ENCODE peak calls at places on chromosomes 1 and 21, in eight cellular contexts. A is mesothelial cell of epicardium; W is mammary epithelial cell; U is fibroblast of pulmonary artery; T is endodermal cell; J is stimulated activated CD8-positive, alpha-beta memory T cell treated with anti-CD3 and anti-CD28 coated beads, Interleukin-4, amount 100 ng/mL, for 1 hour; D is KG1; O is Calu3. P is an unnamed sample.

GRCh38 chr1:15326691-15327530 is 79.9 kb downstream of the FHAD1 start:
- DNase-seq in U (no peak), J (no peak), T (no peak), A (no peak), O (no peak), D (no peak), W (no peak), P (no peak)

GRCh38 chr1:2591581-2592261 is 5.1 kb downstream of the PRXL2B start:
- DNase-seq in T (no peak), D (no peak), J (no peak), U (no peak), O (no peak), W (no peak), A (no peak), P (no peak)

GRCh38 chr1:167200749-167201148 is 19.9 kb upstream of the POU2F1 start:
- DNase-seq in D (no peak), T (no peak), O (no peak), U (no peak), A (no peak), W (peak; percentile 59), J (no peak), P (no peak)

GRCh38 chr1:62295921-62296451 is 23.2 kb downstream of the KANK4 start:
- DNase-seq in W (peak; percentile 62), T (no peak), J (no peak), U (peak; percentile 57), O (no peak), D (peak; percentile 82), A (no peak), P (peak; percentile 28)

GRCh38 chr1:21069549-21069948 is 107.1 kb downstream of the EIF4G3 start:
- DNase-seq in J (no peak), U (peak; percentile 79), T (no peak), O (no peak), D (no peak), A (no peak), W (no peak), P (peak; percentile 77)

GRCh38 chr1:22416555-22417454 is 34.8 kb upstream of the ZBTB40 start:
- DNase-seq in D (peak; percentile 65), A (peak; percentile 93), T (peak; percentile 96), O (peak; percentile 81), W (peak; percentile 53), J (peak; percentile 21), U (peak; percentile 76), P (peak; percentile 64)

GRCh38 chr1:215957692-215958091 is 390.6 kb downstream of the KCTD3 start:
- DNase-seq in W (peak; percentile 1), D (no peak), U (peak; percentile 15), O (no peak), A (peak; percentile 39), J (no peak), T (no peak), P (peak; percentile 1)

GRCh38 chr1:194535369-194535768 is 1349.0 kb upstream of the B3GALT2 start:
- DNase-seq in A (peak; percentile 45), J (no peak), T (peak; percentile 67), U (no peak), O (no peak), W (peak; percentile 44), D (no peak), P (peak; percentile 17)

GRCh38 chr1:154720328-154721301 is 112.6 kb upstream of the ADAR start:
- DNase-seq in T (no peak), W (no peak), D (peak; percentile 45), A (no peak), U (no peak), J (no peak), O (no peak), P (no peak)

GRCh38 chr1:5680600-5680999 is 311.6 kb downstream of the NPHP4 start:
- DNase-seq in U (no peak), D (no peak), T (no peak), O (no peak), W (no peak), A (no peak), J (no peak), P (no peak)

GRCh38 chr1:151175910-151176309 is at the start of gene TMOD4:
- DNase-seq in O (no peak), A (no peak), J (no peak), D (no peak), W (no peak), T (no peak), U (peak; percentile 34), P (peak; percentile 13)

GRCh38 chr1:38235705-38236104 is 189.1 kb upstream of the POU3F1 start:
- DNase-seq in U (peak; percentile 8), W (peak; percentile 53), J (no peak), T (no peak), D (no peak), A (no peak), O (no peak), P (peak; percentile 26)

GRCh38 chr1:60575326-60575874 is 501.8 kb upstream of the C1orf87 start:
- DNase-seq in T (no peak), U (no peak), A (no peak), W (no peak), J (no peak), O (no peak), D (peak; percentile 39), P (no peak)

GRCh38 chr1:170695955-170696590 is 32.1 kb downstream of the PRRX1 start:
- DNase-seq in U (no peak), O (no peak), A (no peak), W (no peak), T (no peak), D (no peak), J (no peak), P (no peak)

GRCh38 chr1:79859212-79859948 is 852.9 kb upstream of the ADGRL4 start:
- DNase-seq in D (no peak), J (no peak), W (peak; percentile 32), T (no peak), O (no peak), A (no peak), U (peak; percentile 87), P (peak; percentile 76)

GRCh38 chr1:118650084-118650807 is 337.9 kb downstream of the TBX15 start:
- DNase-seq in U (no peak), A (no peak), W (no peak), J (no peak), O (no peak), D (no peak), T (no peak), P (no peak)

GRCh38 chr1:24910751-24911650 is 19.1 kb downstream of the RUNX3 start:
- DNase-seq in J (peak; percentile 81), A (no peak), W (no peak), T (no peak), U (no peak), D (no peak), O (no peak), P (peak; percentile 29)

GRCh38 chr21:25895565-25896205 is 160.9 kb downstream of the GABPA start:
- DNase-seq in A (no peak), U (peak; percentile 54), T (peak; percentile 43), W (peak; percentile 21), O (no peak), J (no peak), D (no peak), P (peak; percentile 49)

GRCh38 chr1:224542783-224543440 is 73.2 kb upstream of the CNIH3 start:
- DNase-seq in J (no peak), A (no peak), D (no peak), U (peak; percentile 94), O (peak; percentile 45), T (no peak), W (peak; percentile 96), P (peak; percentile 99)

GRCh38 chr1:222817529-222817928 is 2.7 kb downstream of the DISP1 start:
- DNase-seq in T (no peak), O (no peak), J (no peak), D (no peak), W (peak; percentile 94), A (no peak), U (peak; percentile 82), P (peak; percentile 82)

GRCh38 chr21:46226920-46227599 is 1.5 kb downstream of the LSS start:
- DNase-seq in W (peak; percentile 86), T (peak; percentile 67), U (peak; percentile 94), D (no peak), J (no peak), A (no peak), O (no peak), P (peak; percentile 60)

GRCh38 chr1:22117851-22118250 is 25.0 kb downstream of the WNT4 start:
- DNase-seq in W (no peak), D (no peak), U (peak; percentile 43), J (no peak), O (no peak), A (no peak), T (no peak), P (no peak)

GRCh38 chr21:37532868-37533780 is 166.6 kb downstream of the DYRK1A start:
- DNase-seq in D (no peak), J (no peak), T (peak; percentile 78), O (peak; percentile 47), U (peak; percentile 18), W (peak; percentile 96), A (no peak), P (peak; percentile 47)

GRCh38 chr1:20248954-20249612 is 41.6 kb upstream of the VWA5B1 start:
- DNase-seq in D (no peak), A (no peak), O (no peak), W (no peak), T (no peak), J (no peak), U (no peak), P (no peak)

GRCh38 chr1:200473698-200474371 is 64.0 kb upstream of the ZNF281 start:
- DNase-seq in O (no peak), T (no peak), W (no peak), J (no peak), U (peak; percentile 23), A (no peak), D (no peak), P (no peak)

GRCh38 chr1:197799271-197799670 is 24.0 kb upstream of the DENND1B start:
- DNase-seq in D (no peak), U (peak; percentile 82), A (no peak), O (no peak), T (peak; percentile 62), W (peak; percentile 47), J (no peak), P (peak; percentile 62)

GRCh38 chr21:36200089-36200561 is 43.5 kb downstream of the DOP1B start:
- DNase-seq in J (no peak), A (no peak), T (no peak), U (no peak), W (no peak), O (no peak), D (no peak), P (no peak)

GRCh38 chr1:35539073-35539823 is 18.0 kb downstream of the KIAA0319L start:
- DNase-seq in U (peak; percentile 38), A (no peak), O (no peak), J (no peak), D (no peak), T (no peak), W (peak; percentile 11), P (peak; percentile 49)

GRCh38 chr1:234396871-234397270 is 23.6 kb downstream of the COA6 start:
- DNase-seq in O (no peak), D (no peak), J (no peak), T (no peak), A (no peak), U (no peak), W (no peak), P (no peak)

GRCh38 chr1:38860464-38860816 is 868 bp upstream of the RRAGC start:
- DNase-seq in T (no peak), W (no peak), D (no peak), O (no peak), J (no peak), U (no peak), A (no peak), P (peak; percentile 7)

GRCh38 chr1:33363470-33363861 is 42.6 kb upstream of the A3GALT2 start:
- DNase-seq in A (no peak), T (no peak), D (no peak), W (no peak), J (no peak), U (no peak), O (no peak), P (no peak)

GRCh38 chr1:116854294-116854693 is 55.4 kb upstream of the PTGFRN start:
- DNase-seq in D (no peak), T (no peak), O (no peak), J (no peak), W (no peak), U (peak; percentile 40), A (no peak), P (no peak)

GRCh38 chr1:67688526-67689219 is 3.7 kb downstream of the GADD45A start:
- DNase-seq in D (peak; percentile 40), U (no peak), O (no peak), A (no peak), W (no peak), J (no peak), T (peak; percentile 66), P (no peak)

GRCh38 chr1:106173101-106173500 is 883.4 kb upstream of the PRMT6 start:
- DNase-seq in W (no peak), A (no peak), T (no peak), O (no peak), D (peak; percentile 2), J (no peak), U (no peak), P (no peak)

P was measured in amniotic epithelial cell.